ENCODE peak calls at places on chromosomes 13 and 19, in eight cellular contexts. I is foreskin fibroblast; T is stomach; A is dorsolateral prefrontal cortex; M is ovary; Z is heart left ventricle; D is CD4-positive, alpha-beta memory T cell; K is hepatocyte. F is an unnamed sample.

GRCh38 chr13:113209880-113210421 is 538 bp downstream of the CUL4A start:
- DNase-seq in D (peak), Z (peak), M (peak), I (no peak), T (peak), A (peak), K (peak), F (no peak)

GRCh38 chr19:53094749-53095575 is 8.3 kb downstream of the ZNF160 start:
- DNase-seq in A (no peak), D (no peak), Z (no peak), K (peak), I (no peak), M (no peak), T (no peak), F (no peak)

GRCh38 chr13:69204620-69205019 is 903.0 kb upstream of the ATXN8OS start:
- DNase-seq in T (no peak), D (no peak), Z (no peak), I (no peak), M (no peak), A (no peak), K (no peak), F (no peak)

GRCh38 chr19:1648156-1648925 is 4.1 kb downstream of the TCF3 start:
- DNase-seq in M (no peak), T (no peak), K (no peak), D (no peak), Z (no peak), I (no peak), A (no peak), F (no peak)

GRCh38 chr13:64871742-64872141 is 2358.4 kb downstream of the PCDH9 start:
- DNase-seq in A (no peak), M (no peak), K (no peak), T (no peak), D (no peak), I (no peak), Z (peak), F (no peak)

GRCh38 chr19:33806434-33806881 is 9.8 kb downstream of the KCTD15 start:
- DNase-seq in I (no peak), Z (no peak), M (no peak), A (no peak), K (no peak), D (no peak), T (no peak), F (no peak)

GRCh38 chr19:1106841-1107654 is 3.3 kb downstream of the GPX4 start:
- DNase-seq in A (no peak), T (peak), K (peak), I (peak), M (no peak), Z (no peak), D (no peak), F (no peak)

GRCh38 chr19:5515737-5516136 is 52.0 kb downstream of the TINCR start:
- DNase-seq in T (no peak), K (no peak), I (no peak), Z (no peak), D (no peak), A (no peak), M (no peak), F (no peak)

GRCh38 chr13:41916173-41916954 is 44.5 kb downstream of the VWA8 start:
- DNase-seq in T (no peak), K (peak), I (peak), Z (no peak), D (peak), A (no peak), M (no peak), F (peak)

GRCh38 chr13:31468114-31468902 is 268.5 kb downstream of the B3GLCT start:
- DNase-seq in T (no peak), M (no peak), D (no peak), A (no peak), K (no peak), I (no peak), Z (no peak), F (no peak)

GRCh38 chr19:41302624-41303351 is 7.2 kb upstream of the CCDC97 start:
- DNase-seq in Z (no peak), K (no peak), I (no peak), A (no peak), M (no peak), T (no peak), D (peak), F (no peak)

GRCh38 chr19:29771708-29772415 is 39.9 kb upstream of the CCNE1 start:
- DNase-seq in Z (peak), I (peak), M (peak), T (peak), A (peak), K (peak), D (no peak), F (peak)

GRCh38 chr19:3387645-3388589 is 21.5 kb downstream of the NFIC start:
- DNase-seq in D (no peak), K (peak), Z (peak), T (peak), M (peak), A (peak), I (peak), F (no peak)

GRCh38 chr19:13095934-13096890 is 6.4 kb downstream of the LYL1 start:
- DNase-seq in I (no peak), A (no peak), T (no peak), M (peak), D (no peak), K (peak), Z (peak), F (no peak)

GRCh38 chr13:64289702-64290101 is 2874.1 kb upstream of the PCDH20 start:
- DNase-seq in Z (no peak), A (no peak), D (no peak), I (no peak), T (no peak), M (no peak), K (no peak), F (no peak)

GRCh38 chr13:25473864-25474263 is 102.1 kb downstream of the ATP8A2 start:
- DNase-seq in T (no peak), M (no peak), D (no peak), K (no peak), Z (no peak), I (no peak), A (no peak), F (no peak)

GRCh38 chr19:16367269-16367683 is 42.6 kb downstream of the KLF2 start:
- DNase-seq in D (peak), I (no peak), Z (no peak), T (no peak), K (no peak), A (no peak), M (peak), F (no peak)

GRCh38 chr13:20460744-20461143 is 64.9 kb downstream of the CRYL1 start:
- DNase-seq in I (no peak), D (no peak), K (no peak), M (no peak), Z (no peak), T (no peak), A (no peak), F (no peak)

GRCh38 chr19:34687348-34687747 is 9.9 kb downstream of the ZNF302 start:
- DNase-seq in A (no peak), M (no peak), I (no peak), D (no peak), K (no peak), Z (no peak), T (no peak), F (no peak)

GRCh38 chr13:111962431-111962891 is 104.5 kb upstream of the SOX1 start:
- DNase-seq in I (no peak), A (no peak), M (no peak), T (no peak), K (peak), D (no peak), Z (no peak), F (no peak)

GRCh38 chr19:19106061-19106551 is 32.2 kb downstream of the TMEM161A start:
- DNase-seq in T (no peak), A (no peak), I (peak), Z (no peak), K (peak), M (peak), D (no peak), F (no peak)

GRCh38 chr13:100811906-100812305 is 137.3 kb upstream of the TMTC4 start:
- DNase-seq in A (no peak), Z (no peak), D (no peak), M (no peak), K (no peak), I (no peak), T (no peak), F (no peak)

GRCh38 chr19:44212865-44213346 is 574 bp downstream of the ZNF227 start:
- DNase-seq in I (peak), Z (no peak), T (no peak), D (no peak), A (no peak), K (peak), M (no peak), F (no peak)

GRCh38 chr19:50658438-50659317 is 9.4 kb downstream of the C19orf81 start:
- DNase-seq in D (peak), M (peak), T (peak), K (peak), Z (peak), I (peak), A (peak), F (peak)

GRCh38 chr19:39307822-39308530 is 11.8 kb downstream of the IFNL1 start:
- DNase-seq in I (no peak), K (peak), M (no peak), T (no peak), D (no peak), Z (no peak), A (no peak), F (no peak)
- H3K4me3 ChIP-seq in I (no peak), K (peak), M (no peak), T (peak), D (no peak), Z (peak), A (no peak), F (no peak)

GRCh38 chr13:85529216-85529590 is 270.0 kb downstream of the SLITRK6 start:
- DNase-seq in D (no peak), I (peak), Z (no peak), A (no peak), M (no peak), K (no peak), T (no peak), F (no peak)
- H3K4me3 ChIP-seq in D (no peak), I (peak), Z (no peak), A (no peak), M (no peak), K (no peak), T (no peak), F (no peak)

GRCh38 chr13:29844441-29844840 is 6.0 kb downstream of the UBL3 start:
- DNase-seq in T (no peak), A (no peak), M (no peak), D (no peak), Z (no peak), I (no peak), K (no peak), F (no peak)

GRCh38 chr13:29847501-29847983 is 2.9 kb downstream of the UBL3 start:
- DNase-seq in A (peak), M (no peak), D (no peak), K (peak), I (peak), Z (no peak), T (no peak), F (no peak)

GRCh38 chr13:29845440-29846056 is 4.9 kb downstream of the UBL3 start:
- DNase-seq in M (no peak), Z (no peak), A (no peak), I (no peak), D (no peak), T (no peak), K (no peak), F (no peak)

GRCh38 chr13:29849071-29849541 is 1.3 kb downstream of the UBL3 start:
- DNase-seq in A (no peak), Z (peak), I (no peak), D (peak), M (no peak), T (no peak), K (peak), F (no peak)

DNA sequence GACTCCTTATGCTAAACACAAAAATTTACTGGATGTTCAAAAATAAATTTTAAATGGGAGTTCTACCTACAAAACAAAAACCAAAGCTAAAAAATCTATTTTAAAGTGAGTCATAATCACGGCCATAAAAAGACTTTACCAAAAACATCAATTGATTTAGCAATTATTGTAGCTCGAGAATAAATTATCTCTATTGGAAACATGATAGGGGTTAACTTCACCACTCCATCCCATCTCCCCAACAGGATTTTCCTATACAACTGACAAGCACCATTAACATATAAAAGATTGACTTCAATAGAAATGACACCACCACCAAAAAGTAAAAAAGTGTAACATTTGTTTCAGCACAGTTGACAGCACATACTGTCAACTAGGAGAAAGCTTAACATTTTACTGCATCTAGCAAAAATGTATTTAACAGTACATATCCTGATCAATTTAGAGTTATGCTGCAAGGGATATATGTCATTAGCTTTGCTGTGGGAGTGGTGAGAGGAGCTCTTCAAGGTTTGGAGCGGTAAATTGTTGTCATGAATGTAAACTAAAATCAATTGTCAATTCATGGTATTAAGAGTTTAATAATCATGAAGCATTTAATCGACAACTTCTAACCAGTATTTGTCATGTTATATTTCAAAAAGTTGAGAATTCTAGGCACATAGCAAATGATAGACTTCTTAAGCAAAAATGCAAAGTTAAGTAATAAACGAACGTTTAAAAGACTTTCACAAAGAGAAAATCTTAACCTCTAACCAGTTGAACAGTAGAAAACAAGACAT is 3.8 kb downstream of the UBL3 start:
- DNase-seq in M (no peak), I (no peak), Z (no peak), K (no peak), A (no peak), D (no peak), T (no peak), F (no peak)
- H3K4me3 ChIP-seq in M (peak), I (peak), Z (peak), K (peak), A (peak), D (peak), T (peak), F (peak)

GRCh38 chr19:35780058-35780457 is 4.7 kb downstream of the ARHGAP33 start:
- DNase-seq in K (no peak), I (no peak), D (no peak), T (no peak), Z (no peak), A (no peak), M (no peak), F (no peak)
- H3K4me3 ChIP-seq in K (no peak), I (no peak), D (no peak), T (no peak), Z (no peak), A (no peak), M (no peak), F (no peak)

F was measured in skeletal muscle cell.